ENCODE peak calls at places on chromosomes 12 and 14, in seven cellular contexts. One of them, this sample, is unnamed.

GRCh38 chr14:99757331-99758070 is 35.7 kb upstream of the EML1 start:
- DNase-seq in bronchial epithelial cell: peak
- DNase-seq in lower leg skin: no peak
- DNase-seq in neural crest cell: no peak
- DNase-seq in neural progenitor cell: no peak
- DNase-seq in transverse colon: no peak
- DNase-seq in choroid plexus epithelial cell: peak
- DNase-seq in this sample: no peak

GRCh38 chr14:26191666-26192065 is 406.2 kb downstream of the NOVA1 start:
- DNase-seq in choroid plexus epithelial cell: no peak
- DNase-seq in lower leg skin: no peak
- DNase-seq in bronchial epithelial cell: no peak
- DNase-seq in neural progenitor cell: no peak
- DNase-seq in neural crest cell: no peak
- DNase-seq in transverse colon: no peak
- DNase-seq in this sample: no peak

GRCh38 chr12:102765736-102766135 is 151.3 kb downstream of the PAH start:
- DNase-seq in neural progenitor cell: no peak
- DNase-seq in bronchial epithelial cell: no peak
- DNase-seq in neural crest cell: no peak
- DNase-seq in choroid plexus epithelial cell: peak
- DNase-seq in transverse colon: no peak
- DNase-seq in lower leg skin: no peak
- DNase-seq in this sample: no peak

GRCh38 chr14:68160779-68161546 is 341.4 kb downstream of the RAD51B start:
- DNase-seq in neural progenitor cell: no peak
- DNase-seq in transverse colon: no peak
- DNase-seq in choroid plexus epithelial cell: no peak
- DNase-seq in neural crest cell: no peak
- DNase-seq in lower leg skin: no peak
- DNase-seq in bronchial epithelial cell: no peak
- DNase-seq in this sample: no peak

GRCh38 chr12:115194857-115195256 is 510.9 kb upstream of the TBX3 start:
- DNase-seq in neural crest cell: no peak
- DNase-seq in lower leg skin: no peak
- DNase-seq in choroid plexus epithelial cell: no peak
- DNase-seq in bronchial epithelial cell: no peak
- DNase-seq in neural progenitor cell: no peak
- DNase-seq in transverse colon: no peak
- DNase-seq in this sample: no peak

GRCh38 chr12:97024393-97024792 is 117.3 kb downstream of the NEDD1 start:
- DNase-seq in transverse colon: no peak
- DNase-seq in neural crest cell: no peak
- DNase-seq in choroid plexus epithelial cell: no peak
- DNase-seq in lower leg skin: no peak
- DNase-seq in bronchial epithelial cell: no peak
- DNase-seq in neural progenitor cell: no peak
- DNase-seq in this sample: no peak

GRCh38 chr14:69319911-69320310 is 60.0 kb downstream of the GALNT16 start:
- DNase-seq in choroid plexus epithelial cell: no peak
- DNase-seq in transverse colon: no peak
- DNase-seq in neural crest cell: no peak
- DNase-seq in lower leg skin: no peak
- DNase-seq in neural progenitor cell: no peak
- DNase-seq in bronchial epithelial cell: no peak
- DNase-seq in this sample: no peak

GRCh38 chr12:3207858-3208257 is 130.7 kb downstream of the TSPAN9 start:
- DNase-seq in transverse colon: no peak
- DNase-seq in neural crest cell: no peak
- DNase-seq in choroid plexus epithelial cell: no peak
- DNase-seq in bronchial epithelial cell: no peak
- DNase-seq in neural progenitor cell: peak
- DNase-seq in lower leg skin: no peak
- DNase-seq in this sample: no peak

GRCh38 chr12:131130311-131130911 is 176.7 kb downstream of the ADGRD1 start:
- DNase-seq in neural progenitor cell: no peak
- DNase-seq in transverse colon: no peak
- DNase-seq in bronchial epithelial cell: no peak
- DNase-seq in lower leg skin: no peak
- DNase-seq in choroid plexus epithelial cell: no peak
- DNase-seq in neural crest cell: no peak
- DNase-seq in this sample: no peak

GRCh38 chr14:67704018-67704417 is 2.3 kb downstream of the RDH12 start:
- DNase-seq in bronchial epithelial cell: no peak
- DNase-seq in neural progenitor cell: no peak
- DNase-seq in transverse colon: no peak
- DNase-seq in lower leg skin: no peak
- DNase-seq in choroid plexus epithelial cell: no peak
- DNase-seq in neural crest cell: no peak
- DNase-seq in this sample: no peak

GRCh38 chr14:73713206-73713803 is 879 bp downstream of the PNMA1 start:
- DNase-seq in choroid plexus epithelial cell: no peak
- DNase-seq in bronchial epithelial cell: no peak
- DNase-seq in transverse colon: no peak
- DNase-seq in lower leg skin: no peak
- DNase-seq in neural progenitor cell: no peak
- DNase-seq in neural crest cell: no peak
- DNase-seq in this sample: no peak

GRCh38 chr14:22980672-22981089 is 1.7 kb downstream of the AJUBA start:
- DNase-seq in lower leg skin: peak
- DNase-seq in neural progenitor cell: peak
- DNase-seq in choroid plexus epithelial cell: no peak
- DNase-seq in bronchial epithelial cell: no peak
- DNase-seq in neural crest cell: no peak
- DNase-seq in transverse colon: peak
- DNase-seq in this sample: peak

GRCh38 chr14:66403183-66403582 is 83.0 kb upstream of the CCDC196 start:
- DNase-seq in lower leg skin: no peak
- DNase-seq in transverse colon: no peak
- DNase-seq in neural progenitor cell: peak
- DNase-seq in choroid plexus epithelial cell: peak
- DNase-seq in bronchial epithelial cell: peak
- DNase-seq in neural crest cell: no peak
- DNase-seq in this sample: no peak
- TF ChIP-seq CTCF in lower leg skin: no peak
- TF ChIP-seq CTCF in transverse colon: peak
- TF ChIP-seq CTCF in neural progenitor cell: peak
- TF ChIP-seq CTCF in choroid plexus epithelial cell: peak
- TF ChIP-seq CTCF in bronchial epithelial cell: peak
- TF ChIP-seq CTCF in neural crest cell: peak
- TF ChIP-seq CTCF in this sample: no peak

DNA sequence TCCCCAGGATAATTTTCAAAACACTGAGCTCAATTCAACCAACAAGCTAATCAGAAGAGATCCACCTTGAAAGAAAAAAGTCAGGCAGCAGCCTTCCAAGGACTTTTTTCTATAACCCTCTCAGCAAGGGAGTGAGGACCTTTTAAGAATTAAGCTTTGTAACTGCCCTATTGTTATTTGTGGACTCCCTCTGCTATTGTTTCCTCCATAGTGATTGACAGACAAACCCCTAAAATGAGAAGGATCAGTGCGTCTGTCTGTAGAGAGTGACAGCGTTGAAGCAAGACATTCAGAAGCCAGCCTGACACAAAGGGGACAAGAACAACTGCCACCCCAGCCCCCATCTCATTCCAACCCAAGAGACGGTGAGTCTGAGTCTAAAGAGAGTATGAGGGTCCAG is 30.3 kb upstream of the BTG1 start:
- DNase-seq in neural crest cell: no peak
- DNase-seq in choroid plexus epithelial cell: no peak
- DNase-seq in lower leg skin: no peak
- DNase-seq in bronchial epithelial cell: no peak
- DNase-seq in neural progenitor cell: peak
- DNase-seq in transverse colon: no peak
- DNase-seq in this sample: no peak
- TF ChIP-seq CTCF in neural crest cell: no peak
- TF ChIP-seq CTCF in choroid plexus epithelial cell: no peak
- TF ChIP-seq CTCF in lower leg skin: no peak
- TF ChIP-seq CTCF in bronchial epithelial cell: no peak
- TF ChIP-seq CTCF in neural progenitor cell: no peak
- TF ChIP-seq CTCF in transverse colon: no peak
- TF ChIP-seq CTCF in this sample: no peak

DNA sequence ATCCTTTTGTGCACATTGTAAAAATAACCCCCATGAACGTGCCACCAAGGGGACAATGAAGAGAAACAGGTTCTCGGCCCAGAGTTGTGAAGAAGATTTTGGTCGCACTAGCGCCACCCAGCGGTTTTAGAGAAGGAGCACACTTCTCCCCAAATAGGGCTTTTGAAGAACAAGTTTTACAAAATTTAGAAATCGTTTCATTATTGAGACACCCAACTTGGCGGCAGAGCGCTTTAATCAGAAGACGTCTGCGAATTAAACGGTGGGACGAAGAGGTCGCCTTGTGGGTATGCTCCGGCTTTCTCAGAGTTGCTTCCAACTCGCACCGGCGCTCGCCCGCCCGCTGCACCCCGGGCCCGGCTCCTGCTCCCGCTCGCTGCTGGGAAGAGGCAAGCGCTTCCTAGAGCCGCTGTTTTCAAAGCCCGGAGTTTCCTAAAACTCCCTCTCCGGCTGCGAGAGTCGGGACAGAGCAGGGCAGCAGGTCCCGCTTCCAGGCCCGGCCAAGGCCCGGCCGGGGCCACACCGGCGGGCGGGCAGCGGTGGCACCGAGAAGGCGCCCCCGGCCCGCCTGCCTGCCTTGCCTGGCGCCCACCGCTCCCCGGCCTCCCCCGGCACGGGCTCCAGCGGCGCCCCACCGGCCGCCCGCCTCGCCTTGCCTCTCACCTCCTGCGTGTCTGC is 672 bp downstream of the FOXA1 start:
- DNase-seq in neural crest cell: peak
- DNase-seq in bronchial epithelial cell: peak
- DNase-seq in transverse colon: peak
- DNase-seq in choroid plexus epithelial cell: peak
- DNase-seq in lower leg skin: no peak
- DNase-seq in neural progenitor cell: peak
- DNase-seq in this sample: peak
- TF ChIP-seq CTCF in neural crest cell: peak
- TF ChIP-seq CTCF in bronchial epithelial cell: peak
- TF ChIP-seq CTCF in transverse colon: peak
- TF ChIP-seq CTCF in choroid plexus epithelial cell: peak
- TF ChIP-seq CTCF in lower leg skin: no peak
- TF ChIP-seq CTCF in neural progenitor cell: peak
- TF ChIP-seq CTCF in this sample: peak

GRCh38 chr14:77212933-77213656 is 31.5 kb downstream of the TMEM63C start:
- DNase-seq in neural progenitor cell: peak
- DNase-seq in lower leg skin: no peak
- DNase-seq in transverse colon: peak
- DNase-seq in bronchial epithelial cell: peak
- DNase-seq in neural crest cell: peak
- DNase-seq in choroid plexus epithelial cell: peak
- DNase-seq in this sample: peak
- TF ChIP-seq CTCF in neural progenitor cell: peak
- TF ChIP-seq CTCF in lower leg skin: no peak
- TF ChIP-seq CTCF in transverse colon: peak
- TF ChIP-seq CTCF in bronchial epithelial cell: peak
- TF ChIP-seq CTCF in neural crest cell: peak
- TF ChIP-seq CTCF in choroid plexus epithelial cell: peak
- TF ChIP-seq CTCF in this sample: no peak